ENCODE peak calls at places on chromosomes 12 and 14, in eight cellular contexts. J is tibial artery; D is RWPE2; M is endothelial cell of umbilical vein; B is CD8-positive, alpha-beta T cell; V is PC-3; P is A549; I is fibroblast of lung. K is an unnamed sample.

GRCh38 chr14:34794217-34794616 is 79.8 kb upstream of the CFL2 start:
- DNase-seq in J (no peak), D (no peak), M (no peak), B (no peak), V (no peak), P (no peak), I (peak; percentile 18), K (no peak)

GRCh38 chr12:114688256-114688845 is 4.4 kb upstream of the TBX3 start:
- DNase-seq in J (no peak), D (no peak), M (no peak), B (no peak), V (no peak), P (no peak), I (no peak), K (no peak)

GRCh38 chr14:96681826-96682225 is 115.4 kb upstream of the VRK1 start:
- DNase-seq in J (no peak), D (no peak), M (no peak), B (no peak), V (peak; percentile 40), P (no peak), I (peak; percentile 15), K (no peak)

GRCh38 chr12:107845980-107846659 is 71.6 kb downstream of the ASCL4 start:
- DNase-seq in J (no peak), D (no peak), M (no peak), B (no peak), V (no peak), P (no peak), I (no peak), K (no peak)

GRCh38 chr12:84888861-84889260 is 23.7 kb downstream of the SLC6A15 start:
- DNase-seq in J (no peak), D (no peak), M (no peak), B (no peak), V (no peak), P (no peak), I (no peak), K (no peak)

GRCh38 chr14:74860899-74861733 is 14.8 kb downstream of the PROX2 start:
- DNase-seq in J (peak; percentile 94), D (peak; percentile 86), M (peak; percentile 83), B (peak; percentile 94), V (peak; percentile 92), P (peak; percentile 82), I (peak; percentile 65), K (peak; percentile 96)

GRCh38 chr12:79140711-79141110 is 276.1 kb downstream of the SYT1 start:
- DNase-seq in J (no peak), D (no peak), M (no peak), B (no peak), V (no peak), P (no peak), I (no peak), K (no peak)

GRCh38 chr12:48815281-48816110 is 2.8 kb upstream of the CACNB3 start:
- DNase-seq in J (peak; percentile 84), D (no peak), M (peak; percentile 78), B (no peak), V (peak; percentile 81), P (peak; percentile 84), I (peak; percentile 83), K (peak; percentile 76)

GRCh38 chr12:45051490-45052105 is 699 bp upstream of the DBX2 start:
- DNase-seq in J (no peak), D (no peak), M (no peak), B (no peak), V (peak; percentile 15), P (no peak), I (peak; percentile 2), K (no peak)

GRCh38 chr12:89383235-89384049 is 31.1 kb upstream of the DUSP6 start:
- DNase-seq in J (no peak), D (no peak), M (peak; percentile 40), B (no peak), V (no peak), P (no peak), I (no peak), K (no peak)

GRCh38 chr12:122872815-122873361 is 23.0 kb downstream of the VPS37B start:
- DNase-seq in J (no peak), D (peak; percentile 22), M (no peak), B (no peak), V (no peak), P (no peak), I (no peak), K (peak; percentile 57)

GRCh38 chr12:105481906-105482305 is 151.4 kb downstream of the C12orf75 start:
- DNase-seq in J (no peak), D (no peak), M (no peak), B (no peak), V (no peak), P (no peak), I (peak; percentile 32), K (no peak)

GRCh38 chr12:51070004-51070403 is 13.4 kb downstream of the CSRNP2 start:
- DNase-seq in J (no peak), D (no peak), M (no peak), B (no peak), V (no peak), P (no peak), I (no peak), K (no peak)

GRCh38 chr12:92553389-92553788 is 149.4 kb upstream of the PLEKHG7 start:
- DNase-seq in J (peak; percentile 31), D (peak; percentile 80), M (peak; percentile 59), B (no peak), V (no peak), P (no peak), I (no peak), K (peak; percentile 43)

GRCh38 chr14:31059152-31059924 is 33.2 kb upstream of the STRN3 start:
- DNase-seq in J (peak; percentile 45), D (no peak), M (no peak), B (no peak), V (peak; percentile 33), P (peak; percentile 15), I (peak; percentile 94), K (peak; percentile 85)

GRCh38 chr14:77372304-77372841 is 4.5 kb downstream of the TMED8 start:
- DNase-seq in J (no peak), D (no peak), M (no peak), B (no peak), V (peak; percentile 57), P (no peak), I (peak; percentile 86), K (no peak)

GRCh38 chr12:53174881-53175491 is 5.5 kb upstream of the ZNF740 start:
- DNase-seq in J (no peak), D (no peak), M (peak; percentile 28), B (no peak), V (peak; percentile 67), P (peak; percentile 94), I (peak; percentile 17), K (peak; percentile 37)

GRCh38 chr12:105987687-105988035 is 151.1 kb downstream of the NUAK1 start:
- DNase-seq in J (no peak), D (no peak), M (no peak), B (no peak), V (no peak), P (no peak), I (no peak), K (no peak)

GRCh38 chr14:102509744-102510615 is at the start of gene ANKRD9:
- DNase-seq in J (peak; percentile 93), D (peak; percentile 96), M (peak; percentile 94), B (peak; percentile 83), V (peak; percentile 96), P (peak; percentile 93), I (peak; percentile 87), K (peak; percentile 95)

GRCh38 chr14:23556700-23557440 is 799 bp downstream of the THTPA start:
- DNase-seq in J (no peak), D (no peak), M (no peak), B (no peak), V (peak; percentile 28), P (no peak), I (no peak), K (no peak)

GRCh38 chr12:132055535-132056096 is 88.5 kb downstream of the DDX51 start:
- DNase-seq in J (no peak), D (no peak), M (no peak), B (no peak), V (no peak), P (no peak), I (no peak), K (no peak)

GRCh38 chr12:8779862-8780261 is 42.6 kb upstream of the A2ML1 start:
- DNase-seq in J (no peak), D (no peak), M (no peak), B (no peak), V (peak; percentile 10), P (no peak), I (no peak), K (no peak)

GRCh38 chr12:41697161-41697560 is 447.5 kb downstream of the GXYLT1 start:
- DNase-seq in J (no peak), D (no peak), M (no peak), B (no peak), V (no peak), P (no peak), I (no peak), K (no peak)
- H3K4me1 ChIP-seq in J (no peaks in the 10 kb centered on the region), D (no peaks in the 10 kb centered on the region), M (no peaks in the 10 kb centered on the region), B (no peaks in the 10 kb centered on the region), V (no peaks in the 10 kb centered on the region), P (peaks cover under 1% of the 10 kb centered on the region), I (no peaks in the 10 kb centered on the region), K (no peaks in the 10 kb centered on the region)

DNA sequence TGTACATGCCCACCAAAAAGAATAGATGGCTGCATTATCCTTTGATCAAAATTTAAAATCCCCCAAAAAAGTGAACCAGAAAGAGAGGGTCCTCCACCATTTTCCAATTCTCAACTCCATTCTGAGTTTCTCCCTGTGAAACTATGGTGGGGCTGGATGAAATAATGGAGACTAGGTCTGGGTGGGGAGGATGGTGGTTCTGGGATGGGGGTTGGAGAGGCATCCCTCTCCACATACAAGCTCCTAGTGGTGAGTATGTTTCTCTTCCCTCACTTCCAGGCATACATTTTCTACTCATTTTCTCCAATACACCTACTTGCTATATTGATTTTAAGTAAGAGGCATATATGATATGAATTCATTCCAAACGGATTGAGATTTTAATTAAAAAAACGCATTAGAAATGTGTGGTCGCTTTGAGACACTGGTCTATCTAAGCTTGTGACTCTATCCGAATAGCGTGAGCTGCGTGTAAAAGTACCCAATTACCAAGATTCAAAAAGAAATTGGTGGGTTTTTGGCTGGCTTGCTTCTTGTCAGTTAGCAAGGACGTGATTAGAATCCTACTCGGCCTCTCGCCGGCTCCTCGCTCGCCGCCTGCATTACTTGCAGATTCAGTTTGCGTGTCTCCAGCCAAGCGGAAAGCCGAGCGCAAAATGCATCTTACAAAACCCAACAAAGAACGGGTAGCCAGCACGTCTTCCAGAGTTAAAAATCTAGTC is 3.5 kb downstream of the ASCL1 start:
- DNase-seq in J (no peak), D (no peak), M (no peak), B (no peak), V (no peak), P (no peak), I (no peak), K (no peak)
- TF ChIP-seq CTCF in J (no peak), D (no peak), M (no peak), B (no peak), V (no peak), P (no peak), I (no peak), K (no peak)

DNA sequence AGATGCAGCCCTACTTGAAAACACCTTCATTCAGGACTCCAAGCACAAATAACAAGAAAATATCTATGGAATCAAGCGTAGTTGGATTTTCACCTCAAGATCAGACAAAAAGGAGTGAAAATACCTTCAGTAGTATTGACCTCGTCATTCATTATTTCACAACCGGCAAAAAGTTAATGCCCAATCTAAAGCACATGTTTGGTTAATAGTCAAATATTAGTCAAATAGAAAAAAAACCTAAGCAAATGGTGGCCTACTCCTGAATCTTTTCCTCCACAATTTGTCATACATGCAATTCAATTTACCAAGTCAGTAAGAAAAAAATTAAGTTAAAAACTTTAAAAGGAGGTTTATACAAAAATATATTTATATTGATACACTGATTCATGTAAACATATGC is 50.0 kb downstream of the SLC38A4 start:
- DNase-seq in J (no peak), D (no peak), M (no peak), B (no peak), V (no peak), P (no peak), I (no peak), K (no peak)
- H3K4me1 ChIP-seq in J (peaks cover 21% of the 10 kb centered on the region), D (peaks cover 11% of the 10 kb centered on the region), M (no peaks in the 10 kb centered on the region), B (no peaks in the 10 kb centered on the region), V (peaks cover 25% of the 10 kb centered on the region), P (peaks cover 9% of the 10 kb centered on the region), I (peaks cover 20% of the 10 kb centered on the region), K (peaks cover 30% of the 10 kb centered on the region)

GRCh38 chr12:127690161-127690560 is 576.8 kb upstream of the TMEM132C start:
- DNase-seq in J (no peak), D (no peak), M (no peak), B (no peak), V (peak; percentile 66), P (no peak), I (no peak), K (no peak)
- TF ChIP-seq CTCF in J (no peak), D (peak; percentile 33), M (no peak), B (no peak), V (peak; percentile 79), P (no peak), I (no peak), K (no peak)

K was measured in body of pancreas.